ENCODE peak calls at places on chromosomes 3 and 15, in seven cellular contexts. H is AG04450; L is fibroblast of pulmonary artery; I is stimulated activated CD4-positive, alpha-beta T cell treated with anti-CD3 and anti-CD28 coated beads, TNF-alpha, amount 100 ng/mL, for 1 hour; R is pulmonary artery endothelial cell; O is activated T-cell treated with anti-CD3 and anti-CD28 coated beads, Interleukin-2, amount 50 U/mL, for 4 hours; Z is T-helper 17 cell. X is an unnamed sample.

GRCh38 chr3:164186095-164186494 is 892.2 kb downstream of the SI start:
- DNase-seq in H (no peak), L (no peak), I (no peak), R (no peak), O (no peak), Z (no peak), X (no peak)

GRCh38 chr3:179526482-179526881 is 36.2 kb upstream of the ACTL6A start:
- DNase-seq in H (no peak), L (peak; percentile 28), I (no peak), R (no peak), O (no peak), Z (no peak), X (no peak)

GRCh38 chr3:153160451-153161137 is 1.4 kb upstream of the RAP2B start:
- DNase-seq in H (peak; percentile 80), L (peak; percentile 92), I (peak; percentile 28), R (peak; percentile 63), O (peak; percentile 63), Z (peak; percentile 52), X (peak; percentile 90)

GRCh38 chr3:189202583-189202982 is 30.8 kb downstream of the TPRG1 start:
- DNase-seq in H (no peak), L (no peak), I (no peak), R (no peak), O (no peak), Z (no peak), X (no peak)

GRCh38 chr15:81296673-81297072 is 27.3 kb downstream of the STARD5 start:
- DNase-seq in H (no peak), L (no peak), I (peak; percentile 22), R (no peak), O (peak; percentile 45), Z (peak; percentile 33), X (peak; percentile 48)

GRCh38 chr3:124890573-124891190 is 3.5 kb upstream of the ITGB5 start:
- DNase-seq in H (no peak), L (no peak), I (no peak), R (no peak), O (no peak), Z (no peak), X (no peak)

GRCh38 chr15:49154359-49154758 is 1.0 kb downstream of the COPS2 start:
- DNase-seq in H (no peak), L (peak; percentile 27), I (no peak), R (no peak), O (no peak), Z (no peak), X (no peak)

GRCh38 chr3:189739396-189739795 is 108.2 kb downstream of the TP63 start:
- DNase-seq in H (no peak), L (no peak), I (no peak), R (no peak), O (no peak), Z (no peak), X (no peak)

GRCh38 chr3:184508938-184509337 is 52.6 kb upstream of the EPHB3 start:
- DNase-seq in H (no peak), L (no peak), I (no peak), R (no peak), O (no peak), Z (no peak), X (no peak)

GRCh38 chr15:75928680-75929608 is 25.3 kb downstream of the FBXO22 start:
- DNase-seq in H (no peak), L (peak; percentile 56), I (no peak), R (no peak), O (no peak), Z (no peak), X (peak; percentile 6)

GRCh38 chr3:42118762-42119361 is 27.7 kb downstream of the TRAK1 start:
- DNase-seq in H (no peak), L (peak; percentile 49), I (no peak), R (no peak), O (no peak), Z (no peak), X (peak; percentile 83)

GRCh38 chr3:61060421-61060861 is 190.8 kb downstream of the FHIT start:
- DNase-seq in H (no peak), L (no peak), I (no peak), R (no peak), O (no peak), Z (no peak), X (no peak)

GRCh38 chr3:195812366-195812765 is 637 bp upstream of the MUC4 start:
- DNase-seq in H (no peak), L (no peak), I (no peak), R (no peak), O (no peak), Z (no peak), X (no peak)